ENCODE peak calls at places on chromosomes 6 and 20, in ten cellular contexts. Q is omental fat pad; W is left ventricle myocardium inferior; K is tibial artery; U is NCI-H345; B is naive thymus-derived CD8-positive, alpha-beta T cell; F is stimulated activated CD4-positive, alpha-beta T cell treated with anti-CD3 and anti-CD28 coated beads, Interleukin-1b, Interleukin-23, amount 100 ng/mL, for 24 hours; I is activated gamma-delta T cell treated with Interleukin-2 at 50 U/mL for 16 hours; N is NCI-H2029 treated with DMSO at 0.1 percent for 48 hours; O is DMS153. J is an unnamed sample.

GRCh38 chr6:156943167-156943566 is 166.0 kb downstream of the ARID1B start:
- DNase-seq in Q (no peak), W (no peak), K (no peak), U (no peak), B (no peak), F (no peak), I (no peak), N (no peak), O (no peak), J (no peak)

GRCh38 chr6:159871911-159872310 is 18.9 kb upstream of the MAS1 start:
- DNase-seq in Q (no peak), W (no peak), K (no peak), U (no peak), B (no peak), F (no peak), I (no peak), N (no peak), O (no peak), J (no peak)

GRCh38 chr20:22384978-22385377 is 199.4 kb downstream of the FOXA2 start:
- DNase-seq in Q (no peak), W (no peak), K (no peak), U (no peak), B (no peak), F (no peak), I (no peak), N (no peak), O (no peak), J (no peak)

GRCh38 chr20:53844259-53844658 is 226.1 kb downstream of the BCAS1 start:
- DNase-seq in Q (no peak), W (no peak), K (no peak), U (no peak), B (no peak), F (no peak), I (no peak), N (no peak), O (no peak), J (no peak)

GRCh38 chr6:17394192-17394611 is 807 bp downstream of the CAP2 start:
- DNase-seq in Q (no peak), W (peak), K (peak), U (peak), B (no peak), F (no peak), I (no peak), N (no peak), O (no peak), J (no peak)

GRCh38 chr20:1820137-1821074 is 74.8 kb upstream of the SIRPA start:
- DNase-seq in Q (no peak), W (no peak), K (peak), U (no peak), B (no peak), F (no peak), I (no peak), N (no peak), O (no peak), J (no peak)

GRCh38 chr6:106630366-106630765 is 988 bp downstream of the QRSL1 start:
- DNase-seq in Q (no peak), W (no peak), K (no peak), U (no peak), B (no peak), F (no peak), I (no peak), N (peak), O (no peak), J (no peak)

GRCh38 chr20:43558412-43559146 is at the start of gene SGK2:
- DNase-seq in Q (no peak), W (no peak), K (no peak), U (no peak), B (no peak), F (no peak), I (no peak), N (no peak), O (no peak), J (no peak)

GRCh38 chr6:11607381-11607780 is 69.8 kb downstream of the TMEM170B start:
- DNase-seq in Q (no peak), W (no peak), K (no peak), U (no peak), B (no peak), F (no peak), I (no peak), N (no peak), O (no peak), J (no peak)

GRCh38 chr6:135438907-135439535 is 58.5 kb downstream of the AHI1 start:
- DNase-seq in Q (no peak), W (no peak), K (no peak), U (peak), B (no peak), F (no peak), I (no peak), N (no peak), O (no peak), J (no peak)

GRCh38 chr6:112188906-112189305 is 65.5 kb downstream of the LAMA4 start:
- DNase-seq in Q (no peak), W (no peak), K (no peak), U (no peak), B (no peak), F (no peak), I (no peak), N (no peak), O (no peak), J (no peak)

GRCh38 chr20:6956574-6956973 is 189.1 kb downstream of the BMP2 start:
- DNase-seq in Q (no peak), W (no peak), K (no peak), U (no peak), B (no peak), F (no peak), I (no peak), N (no peak), O (no peak), J (no peak)

GRCh38 chr6:127924440-127924839 is 23.6 kb upstream of the THEMIS start:
- DNase-seq in Q (no peak), W (no peak), K (no peak), U (no peak), B (no peak), F (no peak), I (no peak), N (no peak), O (no peak), J (no peak)

GRCh38 chr20:41650221-41650948 is 32.2 kb upstream of the CHD6 start:
- DNase-seq in Q (no peak), W (no peak), K (no peak), U (peak), B (no peak), F (no peak), I (no peak), N (peak), O (peak), J (peak)

GRCh38 chr6:11218827-11219826 is 13.3 kb downstream of the NEDD9 start:
- DNase-seq in Q (no peak), W (peak), K (peak), U (no peak), B (no peak), F (no peak), I (no peak), N (no peak), O (no peak), J (no peak)

GRCh38 chr6:83514877-83515466 is 2.6 kb downstream of the PRSS35 start:
- DNase-seq in Q (no peak), W (no peak), K (no peak), U (peak), B (no peak), F (no peak), I (peak), N (peak), O (peak), J (no peak)

GRCh38 chr20:10611357-10611756 is 62.4 kb downstream of the JAG1 start:
- DNase-seq in Q (no peak), W (peak), K (no peak), U (no peak), B (no peak), F (no peak), I (no peak), N (no peak), O (no peak), J (no peak)